ENCODE peak calls at places on chromosomes 7 and 10, in eight cellular contexts. B, R, X, A, D, C, K and E are unnamed samples. For H3K9me3 and H3K36me3, the result is how much of the 10 kb centered on the place peaks cover.

GRCh38 chr10:47376522-47377220 is 7.4 kb downstream of the ZNF488 start:
- DNase-seq in K (peak), D (no peak), B (no peak), X (no peak), C (no peak), A (no peak), R (no peak), E (no peak)

GRCh38 chr7:102115931-102116330 is 170.7 kb upstream of the SH2B2 start:
- DNase-seq in K (no peak), R (no peak), D (no peak), C (no peak), A (no peak), B (peak), X (no peak), E (no peak)

GRCh38 chr7:42016517-42016916 is 220.5 kb downstream of the GLI3 start:
- DNase-seq in K (no peak), C (no peak), D (no peak), B (no peak), R (no peak), A (no peak), X (no peak), E (no peak)

GRCh38 chr7:8115547-8116402 is 146.2 kb downstream of the ICA1 start:
- DNase-seq in K (no peak), B (no peak), D (no peak), R (no peak), C (no peak), X (no peak), A (no peak), E (no peak)

GRCh38 chr7:130086938-130087337 is 16.6 kb downstream of the KLHDC10 start:
- DNase-seq in R (no peak), B (no peak), K (no peak), D (no peak), A (no peak), X (no peak), C (no peak), E (no peak)

GRCh38 chr10:97713828-97714400 is 384 bp downstream of the MARVELD1 start:
- DNase-seq in K (peak), X (peak), D (peak), A (peak), R (peak), B (no peak), C (peak), E (peak)

GRCh38 chr10:83666762-83667161 is 472.5 kb upstream of the GHITM start:
- DNase-seq in X (no peak), B (no peak), K (no peak), D (no peak), R (no peak), A (no peak), C (no peak), E (no peak)

GRCh38 chr10:98223874-98224273 is 44.1 kb downstream of the LOXL4 start:
- DNase-seq in X (no peak), A (no peak), K (no peak), R (no peak), C (no peak), B (no peak), D (no peak), E (no peak)

GRCh38 chr7:44278451-44279161 is 46.8 kb downstream of the CAMK2B start:
- DNase-seq in R (peak), A (no peak), D (no peak), X (peak), C (no peak), K (peak), B (peak), E (peak)

GRCh38 chr7:19489162-19489820 is 219.5 kb downstream of the POLR1F start:
- DNase-seq in B (no peak), C (no peak), A (no peak), D (no peak), R (no peak), K (no peak), X (no peak), E (no peak)
- H3K9me3 ChIP-seq in B (under half), C (under half), A (under half), D (under half), R (under half), K (under half), X (under half), E (under half)

GRCh38 chr10:124414077-124414476 is 4.6 kb downstream of the OAT start:
- DNase-seq in B (no peak), X (no peak), R (peak), D (no peak), C (no peak), A (no peak), K (no peak), E (no peak)

GRCh38 chr10:124407451-124407850 is 11.3 kb downstream of the OAT start:
- DNase-seq in R (no peak), X (no peak), B (no peak), K (no peak), A (no peak), D (no peak), C (no peak), E (no peak)

GRCh38 chr10:124415210-124415609 is 3.5 kb downstream of the OAT start:
- DNase-seq in A (no peak), D (no peak), K (no peak), C (no peak), R (no peak), X (no peak), B (no peak), E (no peak)

GRCh38 chr10:124408357-124408756 is 10.4 kb downstream of the OAT start:
- DNase-seq in A (no peak), B (no peak), R (no peak), C (no peak), X (no peak), K (no peak), D (no peak), E (no peak)

DNA sequence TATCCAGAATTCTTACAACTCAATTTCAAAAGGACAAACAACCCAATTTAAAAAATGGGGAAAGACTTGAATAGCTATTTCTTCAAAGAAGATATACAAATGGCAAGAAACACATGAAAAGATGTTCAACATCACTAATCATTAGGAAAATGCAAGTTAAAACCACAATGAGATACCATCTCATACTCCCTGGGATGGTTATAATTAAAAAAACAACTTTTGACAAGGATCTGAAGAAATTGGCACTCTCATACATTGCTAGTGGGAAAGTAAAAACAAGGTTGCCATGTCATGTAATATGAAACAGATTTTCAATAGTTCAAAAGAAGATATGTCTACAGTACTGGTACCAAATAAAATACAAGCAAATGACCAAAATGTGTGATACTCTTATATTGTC is 9.0 kb downstream of the OAT start:
- DNase-seq in C (no peak), B (no peak), R (no peak), D (no peak), A (no peak), K (no peak), X (no peak), E (no peak)
- H3K36me3 ChIP-seq in C (under half), B (under half), R (under half), D (under half), A (under half), K (under half), X (under half), E (under half)

DNA sequence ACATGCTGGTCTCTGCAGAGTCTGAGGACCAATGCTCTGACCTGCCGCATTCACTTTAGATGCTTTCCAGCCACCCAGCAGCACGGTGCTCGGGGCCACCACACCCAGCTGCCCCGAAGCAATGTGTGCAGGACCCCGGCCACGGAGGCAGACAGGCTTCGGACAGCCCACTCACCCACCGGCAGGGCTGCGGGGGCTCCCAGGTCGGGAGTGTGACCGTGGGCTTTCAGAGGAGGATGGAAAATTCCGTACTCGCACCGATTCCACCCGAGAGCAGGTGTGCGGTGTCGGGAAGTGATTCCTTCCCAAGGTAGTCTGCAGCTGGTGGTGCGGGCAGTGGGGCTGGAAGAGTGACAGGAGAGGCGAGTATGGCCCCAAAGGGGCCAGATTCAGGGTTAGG is 190.9 kb downstream of the DNAJB6 start:
- DNase-seq in B (peak), R (no peak), A (no peak), X (no peak), D (no peak), K (no peak), C (no peak), E (no peak)
- H3K9me3 ChIP-seq in B (under half), R (under half), A (under half), X (under half), D (under half), K (under half), C (under half), E (under half)

GRCh38 chr7:55026086-55026790 is 7.4 kb downstream of the EGFR start:
- DNase-seq in D (no peak), R (no peak), A (no peak), B (no peak), X (no peak), K (no peak), C (no peak), E (no peak)

GRCh38 chr7:55030314-55030713 is 11.5 kb downstream of the EGFR start:
- DNase-seq in X (no peak), D (no peak), R (peak), K (no peak), B (no peak), A (no peak), C (no peak), E (no peak)

GRCh38 chr7:55028011-55028410 is 9.2 kb downstream of the EGFR start:
- DNase-seq in D (no peak), X (no peak), A (no peak), B (no peak), R (peak), C (no peak), K (no peak), E (no peak)

GRCh38 chr7:55024776-55025175 is 6.0 kb downstream of the EGFR start:
- DNase-seq in B (no peak), X (no peak), D (no peak), R (peak), A (no peak), K (no peak), C (no peak), E (no peak)

DNA sequence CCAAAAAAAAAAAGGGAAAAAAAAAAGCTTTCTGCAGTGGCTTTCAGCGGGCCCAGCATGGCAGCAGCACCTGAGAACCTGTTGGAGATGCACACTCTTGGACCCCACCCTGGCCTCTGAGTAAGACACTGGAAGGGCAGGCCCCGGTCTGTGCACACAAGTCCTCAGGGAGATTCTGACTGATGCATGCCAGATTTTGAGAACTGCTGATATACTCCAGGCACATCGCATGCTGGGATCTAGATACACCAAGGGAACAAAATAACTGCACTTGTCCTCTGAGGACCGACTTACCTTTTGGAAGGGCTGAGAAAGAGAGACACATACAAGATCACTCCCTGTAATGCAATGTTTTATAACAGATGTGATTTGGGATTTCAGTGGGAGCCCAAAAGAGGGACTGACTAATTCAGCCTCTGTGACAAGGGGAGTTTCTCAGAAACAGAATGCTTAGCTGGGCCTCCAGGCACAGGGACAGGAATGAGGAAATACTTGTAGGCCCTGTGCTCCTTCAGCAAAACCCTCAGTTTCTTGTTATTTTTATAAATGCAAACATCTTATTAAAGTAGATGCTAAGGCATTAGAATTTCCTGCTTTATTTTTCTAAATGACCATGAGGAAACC is 8.2 kb downstream of the EGFR start:
- DNase-seq in B (no peak), X (no peak), R (peak), D (no peak), C (no peak), K (no peak), A (no peak), E (no peak)
- H3K36me3 ChIP-seq in B (under half), X (under half), R (under half), D (under half), C (under half), K (under half), A (under half), E (under half)

DNA sequence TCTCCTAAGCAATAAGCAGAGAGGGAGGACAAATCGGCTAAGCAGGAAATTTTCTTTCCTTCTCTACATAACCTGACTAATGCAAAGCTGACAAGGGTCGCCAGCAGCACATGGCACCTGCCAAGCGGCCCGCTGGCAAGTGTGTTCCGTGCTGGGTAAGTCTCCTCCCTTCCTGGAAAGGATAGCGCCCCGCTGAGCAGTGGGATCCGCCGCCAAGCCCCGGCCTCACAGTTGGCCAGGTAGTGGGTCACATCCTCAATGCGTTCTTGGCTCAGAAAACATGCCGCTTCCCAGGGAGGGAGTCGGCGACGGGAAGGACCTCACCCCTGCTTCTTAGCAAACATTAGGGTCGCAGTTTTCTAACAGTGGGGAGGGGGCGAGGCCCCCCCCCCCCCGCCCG is 488.9 kb upstream of the NUPR2 start:
- DNase-seq in R (no peak), C (peak), A (no peak), B (no peak), X (no peak), D (no peak), K (peak), E (no peak)
- H3K9me3 ChIP-seq in R (under half), C (under half), A (under half), B (under half), X (under half), D (under half), K (under half), E (under half)